ENCODE peak calls at places on chromosomes 1 and 21, in nine cellular contexts. C is SK-N-MC; Z is right atrium auricular region; S is MM.1S; B is effector memory CD4-positive, alpha-beta T cell; I is stomach; P is fibroblast of the aortic adventitia; D is right lobe of liver; H is GM06990. T is an unnamed sample.

GRCh38 chr21:33121715-33122475 is 52.0 kb downstream of the OLIG1 start:
- DNase-seq in H (no peak), P (peak; percentile 18), I (no peak), C (no peak), D (no peak), Z (no peak), S (peak; percentile 13), B (no peak), T (no peak)

GRCh38 chr1:236095705-236096500 is 31.0 kb upstream of the NID1 start:
- DNase-seq in C (no peak), P (no peak), B (no peak), I (no peak), S (no peak), D (no peak), Z (no peak), H (no peak), T (no peak)

GRCh38 chr1:183012301-183012994 is 10.8 kb upstream of the LAMC1 start:
- DNase-seq in S (no peak), Z (no peak), C (no peak), D (no peak), B (no peak), H (no peak), P (no peak), I (no peak), T (no peak)

GRCh38 chr1:217540321-217540720 is 90.6 kb downstream of the GPATCH2 start:
- DNase-seq in I (no peak), C (no peak), H (no peak), B (no peak), S (no peak), Z (no peak), P (no peak), D (no peak), T (no peak)

GRCh38 chr21:45376459-45377324 is 28.3 kb upstream of the COL18A1 start:
- DNase-seq in H (no peak), P (no peak), D (no peak), Z (no peak), I (no peak), S (no peak), C (no peak), B (no peak), T (no peak)

GRCh38 chr1:117167402-117167801 is 43.3 kb downstream of the VTCN1 start:
- DNase-seq in B (no peak), D (no peak), I (no peak), P (no peak), Z (no peak), S (no peak), C (no peak), H (no peak), T (no peak)

GRCh38 chr21:45551816-45552695 is 9.8 kb upstream of the SLC19A1 start:
- DNase-seq in Z (no peak), S (no peak), B (no peak), I (no peak), D (no peak), C (no peak), H (no peak), P (no peak), T (no peak)

GRCh38 chr1:200471739-200472138 is 61.9 kb upstream of the ZNF281 start:
- DNase-seq in C (no peak), D (no peak), P (no peak), H (no peak), Z (no peak), B (no peak), S (no peak), I (no peak), T (no peak)

GRCh38 chr1:45334308-45335245 is 5.4 kb upstream of the TOE1 start:
- DNase-seq in P (no peak), H (no peak), C (no peak), Z (no peak), D (peak; percentile 49), S (no peak), B (no peak), I (no peak), T (no peak)

GRCh38 chr1:45339694-45340558 is at the start of the genes MUTYH and TOE1:
- DNase-seq in B (peak; percentile 85), Z (peak; percentile 91), D (peak; percentile 94), C (peak; percentile 57), H (peak; percentile 99), P (peak; percentile 87), S (peak; percentile 97), I (peak; percentile 94), T (peak; percentile 87)

GRCh38 chr1:45337630-45338320 is 2.2 kb upstream of the TOE1 start:
- DNase-seq in D (no peak), B (no peak), S (no peak), I (no peak), H (no peak), P (no peak), Z (no peak), C (no peak), T (no peak)

GRCh38 chr1:45332346-45332720 is 5.6 kb downstream of the HPDL start:
- DNase-seq in B (no peak), P (no peak), S (no peak), C (no peak), Z (no peak), I (no peak), D (no peak), H (no peak), T (no peak)

GRCh38 chr1:45335732-45336365 is 4.1 kb upstream of the TOE1 start:
- DNase-seq in D (no peak), Z (no peak), P (no peak), I (no peak), C (no peak), H (no peak), B (no peak), S (no peak), T (no peak)
- H3K4me3 ChIP-seq in D (no peak overlapping the region), Z (no peak overlapping the region), P (no peak overlapping the region), I (no peak overlapping the region), C (no peak overlapping the region), H (no peak overlapping the region), B (no peak overlapping the region), S (no peak overlapping the region), T (no peak overlapping the region)

GRCh38 chr1:178726545-178726944 is 1.5 kb downstream of the RALGPS2 start:
- DNase-seq in B (no peak), H (no peak), C (no peak), P (no peak), Z (no peak), I (no peak), S (no peak), D (no peak), T (no peak)
- H3K4me3 ChIP-seq in B (peak overlapping the region; percentile 78), H (no peak overlapping the region), C (peak overlapping the region; percentile 83), P (peak overlapping the region; percentile 77), Z (peak overlapping the region; percentile 84), I (peak overlapping the region; percentile 93), S (peak overlapping the region; percentile 85), D (peak overlapping the region; percentile 9), T (no peak overlapping the region)

GRCh38 chr1:86152887-86153286 is 3.7 kb downstream of the COL24A1 start:
- DNase-seq in H (no peak), Z (no peak), P (no peak), B (no peak), S (no peak), C (no peak), I (no peak), D (no peak), T (no peak)

GRCh38 chr1:86156571-86157455 is at the start of gene COL24A1:
- DNase-seq in B (no peak), C (no peak), P (peak; percentile 34), D (peak; percentile 37), I (no peak), S (no peak), Z (peak; percentile 75), H (peak; percentile 18), T (peak; percentile 78)

GRCh38 chr1:86154581-86155060 is 2.0 kb downstream of the COL24A1 start:
- DNase-seq in C (no peak), B (no peak), S (no peak), I (no peak), Z (peak; percentile 59), P (no peak), H (no peak), D (peak; percentile 16), T (no peak)

GRCh38 chr1:86155061-86155806 is 1.3 kb downstream of the COL24A1 start:
- DNase-seq in P (no peak), H (peak; percentile 9), I (no peak), B (no peak), C (no peak), S (no peak), D (peak; percentile 25), Z (peak; percentile 61), T (no peak)

DNA sequence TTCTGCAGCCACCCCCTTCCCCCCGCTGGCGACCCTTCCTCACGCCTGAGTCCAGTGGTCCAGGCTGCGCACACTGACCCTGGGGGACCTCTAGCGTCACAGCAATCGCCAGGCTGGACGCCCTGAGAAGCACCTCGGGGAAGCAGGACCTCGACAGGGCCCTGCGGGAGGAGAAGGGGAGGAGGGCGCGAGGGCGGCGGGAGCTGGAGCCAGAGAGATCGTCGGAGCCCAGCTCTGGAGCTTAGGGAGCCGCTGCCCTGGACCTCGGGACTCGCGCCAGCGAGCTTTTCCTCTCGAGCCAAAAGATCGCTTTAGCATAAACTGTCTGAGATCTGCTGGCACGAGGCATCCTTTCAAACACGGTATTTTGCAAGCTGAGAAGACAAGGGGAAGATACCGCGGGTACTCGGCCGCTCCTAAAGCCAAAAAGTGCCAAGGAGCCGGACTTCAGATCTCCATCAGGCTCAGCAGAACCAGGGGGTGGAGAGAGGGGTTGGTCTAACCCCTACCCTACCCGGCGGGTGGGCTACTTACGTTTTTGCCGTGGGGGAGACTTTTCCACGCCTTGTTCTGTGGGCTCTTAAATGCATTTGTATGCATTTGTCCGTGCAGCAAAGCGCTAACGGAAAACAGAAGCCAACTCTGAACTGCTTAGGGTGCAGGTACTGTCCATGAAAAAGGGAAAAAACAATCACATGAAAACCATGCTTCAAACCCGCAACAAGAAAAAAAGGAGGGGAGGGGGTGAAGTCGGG is 588 bp downstream of the COL24A1 start:
- DNase-seq in I (no peak), Z (peak; percentile 56), P (peak; percentile 43), H (peak; percentile 4), C (no peak), D (peak; percentile 22), B (no peak), S (no peak), T (no peak)
- H3K4me3 ChIP-seq in I (peak overlapping the region; percentile 42), Z (peak overlapping the region; percentile 27), P (peak overlapping the region; percentile 53), H (no peak overlapping the region), C (no peak overlapping the region), D (peak overlapping the region; percentile 3), B (no peak overlapping the region), S (peak overlapping the region; percentile 47), T (peak overlapping the region; percentile 56)

GRCh38 chr1:234675561-234675960 is 65.6 kb upstream of the IRF2BP2 start:
- DNase-seq in Z (no peak), D (no peak), H (no peak), S (no peak), C (no peak), I (no peak), P (no peak), B (no peak), T (no peak)

GRCh38 chr1:234674218-234674815 is 64.3 kb upstream of the IRF2BP2 start:
- DNase-seq in S (no peak), B (no peak), P (no peak), D (no peak), Z (no peak), I (no peak), C (no peak), H (no peak), T (no peak)

GRCh38 chr1:234675006-234675405 is 65.0 kb upstream of the IRF2BP2 start:
- DNase-seq in C (no peak), D (no peak), S (no peak), Z (no peak), I (no peak), H (no peak), P (no peak), B (no peak), T (no peak)

GRCh38 chr1:234672349-234673135 is 62.6 kb upstream of the IRF2BP2 start:
- DNase-seq in P (peak; percentile 42), B (no peak), C (no peak), Z (no peak), S (no peak), H (no peak), I (no peak), D (no peak), T (no peak)

DNA sequence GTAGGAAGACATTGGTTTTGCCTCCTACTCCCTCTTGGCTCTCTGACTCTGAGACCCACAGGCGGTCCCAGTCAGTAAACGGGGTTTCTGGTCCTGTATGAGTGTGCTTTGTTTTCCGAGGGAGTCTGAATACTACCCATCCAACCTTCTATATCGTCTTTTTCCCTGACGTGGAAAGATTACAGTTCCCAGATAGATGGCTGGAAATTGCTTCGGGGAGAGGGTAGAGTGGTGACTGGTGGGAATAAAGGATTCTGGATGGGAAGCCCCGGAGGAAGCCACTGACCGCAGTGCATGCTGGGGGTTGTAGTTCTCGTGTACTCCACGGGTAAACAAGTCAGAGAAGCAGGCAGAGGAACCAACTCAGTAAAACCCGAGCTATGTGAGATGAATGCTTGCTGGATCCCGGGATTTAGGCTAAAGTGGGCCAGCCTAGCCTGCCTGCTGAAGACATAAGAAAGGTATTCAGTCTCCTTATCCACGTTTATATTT is 66.2 kb upstream of the IRF2BP2 start:
- DNase-seq in H (peak; percentile 35), C (peak; percentile 22), B (peak; percentile 17), I (peak; percentile 78), S (peak; percentile 35), P (peak; percentile 84), Z (peak; percentile 83), D (peak; percentile 80), T (no peak)
- H3K4me3 ChIP-seq in H (peak overlapping the region; percentile 59), C (peak overlapping the region; percentile 38), B (peak overlapping the region; percentile 39), I (peak overlapping the region; percentile 29), S (peak overlapping the region; percentile 60), P (peak overlapping the region; percentile 47), Z (peak overlapping the region; percentile 28), D (no peak overlapping the region), T (no peak overlapping the region)

T was measured in iPS DF 6.9.